ENCODE peak calls at places on chromosomes 7 and 10, in eight cellular contexts. One of them, this sample, is unnamed.

GRCh38 chr7:104956753-104957450 is 57.1 kb upstream of the KMT2E start:
- DNase-seq in RCC 7860: peak; percentile 92
- DNase-seq in stimulated activated CD4-positive, alpha-beta T cell treated with anti-CD3 and anti-CD28 coated beads, TNF-alpha, amount 100 ng/mL, for 4 hours: no peak
- DNase-seq in NCI-H1092 treated with DMSO at 0.1 percent for 48 hours: no peak
- DNase-seq in stimulated activated CD8-positive, alpha-beta memory T cell treated with anti-CD3 and anti-CD28 coated beads, Interleukin-2, amount 100 ng/mL, for 1 hour: no peak
- DNase-seq in RKO: peak; percentile 79
- DNase-seq in prostate gland: no peak
- DNase-seq in DMS153: no peak
- DNase-seq in this sample: no peak

GRCh38 chr7:85995101-85995500 is 648.6 kb upstream of the GRM3 start:
- DNase-seq in RKO: no peak
- DNase-seq in NCI-H1092 treated with DMSO at 0.1 percent for 48 hours: no peak
- DNase-seq in RCC 7860: no peak
- DNase-seq in prostate gland: no peak
- DNase-seq in stimulated activated CD4-positive, alpha-beta T cell treated with anti-CD3 and anti-CD28 coated beads, TNF-alpha, amount 100 ng/mL, for 4 hours: no peak
- DNase-seq in DMS153: no peak
- DNase-seq in stimulated activated CD8-positive, alpha-beta memory T cell treated with anti-CD3 and anti-CD28 coated beads, Interleukin-2, amount 100 ng/mL, for 1 hour: no peak
- DNase-seq in this sample: no peak

GRCh38 chr10:72814134-72814790 is 79.3 kb upstream of the OIT3 start:
- DNase-seq in stimulated activated CD4-positive, alpha-beta T cell treated with anti-CD3 and anti-CD28 coated beads, TNF-alpha, amount 100 ng/mL, for 4 hours: no peak
- DNase-seq in NCI-H1092 treated with DMSO at 0.1 percent for 48 hours: no peak
- DNase-seq in prostate gland: no peak
- DNase-seq in RCC 7860: no peak
- DNase-seq in DMS153: no peak
- DNase-seq in stimulated activated CD8-positive, alpha-beta memory T cell treated with anti-CD3 and anti-CD28 coated beads, Interleukin-2, amount 100 ng/mL, for 1 hour: no peak
- DNase-seq in RKO: no peak
- DNase-seq in this sample: no peak

GRCh38 chr7:98086231-98086855 is 20.3 kb upstream of the LMTK2 start:
- DNase-seq in prostate gland: peak; percentile 92
- DNase-seq in stimulated activated CD4-positive, alpha-beta T cell treated with anti-CD3 and anti-CD28 coated beads, TNF-alpha, amount 100 ng/mL, for 4 hours: no peak
- DNase-seq in RCC 7860: no peak
- DNase-seq in DMS153: peak; percentile 60
- DNase-seq in NCI-H1092 treated with DMSO at 0.1 percent for 48 hours: no peak
- DNase-seq in stimulated activated CD8-positive, alpha-beta memory T cell treated with anti-CD3 and anti-CD28 coated beads, Interleukin-2, amount 100 ng/mL, for 1 hour: no peak
- DNase-seq in RKO: no peak
- DNase-seq in this sample: peak; percentile 65

GRCh38 chr10:1347962-1348772 is 292.0 kb downstream of the WDR37 start:
- DNase-seq in RKO: no peak
- DNase-seq in NCI-H1092 treated with DMSO at 0.1 percent for 48 hours: no peak
- DNase-seq in RCC 7860: no peak
- DNase-seq in prostate gland: no peak
- DNase-seq in stimulated activated CD4-positive, alpha-beta T cell treated with anti-CD3 and anti-CD28 coated beads, TNF-alpha, amount 100 ng/mL, for 4 hours: no peak
- DNase-seq in stimulated activated CD8-positive, alpha-beta memory T cell treated with anti-CD3 and anti-CD28 coated beads, Interleukin-2, amount 100 ng/mL, for 1 hour: no peak
- DNase-seq in DMS153: no peak
- DNase-seq in this sample: no peak

GRCh38 chr7:20647051-20647450 is 31.6 kb downstream of the ABCB5 start:
- DNase-seq in DMS153: no peak
- DNase-seq in RKO: no peak
- DNase-seq in prostate gland: no peak
- DNase-seq in NCI-H1092 treated with DMSO at 0.1 percent for 48 hours: no peak
- DNase-seq in stimulated activated CD4-positive, alpha-beta T cell treated with anti-CD3 and anti-CD28 coated beads, TNF-alpha, amount 100 ng/mL, for 4 hours: no peak
- DNase-seq in stimulated activated CD8-positive, alpha-beta memory T cell treated with anti-CD3 and anti-CD28 coated beads, Interleukin-2, amount 100 ng/mL, for 1 hour: no peak
- DNase-seq in RCC 7860: no peak
- DNase-seq in this sample: no peak

GRCh38 chr10:115953983-115954382 is 319.0 kb downstream of the GFRA1 start:
- DNase-seq in prostate gland: no peak
- DNase-seq in RCC 7860: no peak
- DNase-seq in NCI-H1092 treated with DMSO at 0.1 percent for 48 hours: no peak
- DNase-seq in RKO: no peak
- DNase-seq in stimulated activated CD4-positive, alpha-beta T cell treated with anti-CD3 and anti-CD28 coated beads, TNF-alpha, amount 100 ng/mL, for 4 hours: no peak
- DNase-seq in stimulated activated CD8-positive, alpha-beta memory T cell treated with anti-CD3 and anti-CD28 coated beads, Interleukin-2, amount 100 ng/mL, for 1 hour: no peak
- DNase-seq in DMS153: no peak
- DNase-seq in this sample: no peak

GRCh38 chr7:92682767-92683539 is 92.8 kb upstream of the FAM133B start:
- DNase-seq in prostate gland: no peak
- DNase-seq in RCC 7860: no peak
- DNase-seq in stimulated activated CD8-positive, alpha-beta memory T cell treated with anti-CD3 and anti-CD28 coated beads, Interleukin-2, amount 100 ng/mL, for 1 hour: no peak
- DNase-seq in stimulated activated CD4-positive, alpha-beta T cell treated with anti-CD3 and anti-CD28 coated beads, TNF-alpha, amount 100 ng/mL, for 4 hours: no peak
- DNase-seq in RKO: no peak
- DNase-seq in NCI-H1092 treated with DMSO at 0.1 percent for 48 hours: no peak
- DNase-seq in DMS153: no peak
- DNase-seq in this sample: no peak

GRCh38 chr7:95549818-95550529 is 46.3 kb downstream of the PDK4 start:
- DNase-seq in RCC 7860: peak; percentile 90
- DNase-seq in stimulated activated CD4-positive, alpha-beta T cell treated with anti-CD3 and anti-CD28 coated beads, TNF-alpha, amount 100 ng/mL, for 4 hours: no peak
- DNase-seq in RKO: peak; percentile 76
- DNase-seq in prostate gland: peak; percentile 98
- DNase-seq in DMS153: peak; percentile 46
- DNase-seq in NCI-H1092 treated with DMSO at 0.1 percent for 48 hours: peak; percentile 90
- DNase-seq in stimulated activated CD8-positive, alpha-beta memory T cell treated with anti-CD3 and anti-CD28 coated beads, Interleukin-2, amount 100 ng/mL, for 1 hour: no peak
- DNase-seq in this sample: peak; percentile 97

GRCh38 chr10:13765641-13766341 is 179.0 kb downstream of the PRPF18 start:
- DNase-seq in RCC 7860: peak; percentile 73
- DNase-seq in RKO: no peak
- DNase-seq in stimulated activated CD8-positive, alpha-beta memory T cell treated with anti-CD3 and anti-CD28 coated beads, Interleukin-2, amount 100 ng/mL, for 1 hour: no peak
- DNase-seq in NCI-H1092 treated with DMSO at 0.1 percent for 48 hours: no peak
- DNase-seq in DMS153: no peak
- DNase-seq in prostate gland: no peak
- DNase-seq in stimulated activated CD4-positive, alpha-beta T cell treated with anti-CD3 and anti-CD28 coated beads, TNF-alpha, amount 100 ng/mL, for 4 hours: no peak
- DNase-seq in this sample: no peak

GRCh38 chr10:31700222-31700621 is 228.4 kb downstream of the ARHGAP12 start:
- DNase-seq in stimulated activated CD4-positive, alpha-beta T cell treated with anti-CD3 and anti-CD28 coated beads, TNF-alpha, amount 100 ng/mL, for 4 hours: no peak
- DNase-seq in prostate gland: no peak
- DNase-seq in NCI-H1092 treated with DMSO at 0.1 percent for 48 hours: no peak
- DNase-seq in DMS153: no peak
- DNase-seq in RKO: no peak
- DNase-seq in RCC 7860: no peak
- DNase-seq in stimulated activated CD8-positive, alpha-beta memory T cell treated with anti-CD3 and anti-CD28 coated beads, Interleukin-2, amount 100 ng/mL, for 1 hour: no peak
- DNase-seq in this sample: no peak

GRCh38 chr7:43758861-43759683 is 592 bp downstream of the BLVRA start:
- DNase-seq in RCC 7860: no peak
- DNase-seq in stimulated activated CD4-positive, alpha-beta T cell treated with anti-CD3 and anti-CD28 coated beads, TNF-alpha, amount 100 ng/mL, for 4 hours: no peak
- DNase-seq in RKO: peak; percentile 34
- DNase-seq in stimulated activated CD8-positive, alpha-beta memory T cell treated with anti-CD3 and anti-CD28 coated beads, Interleukin-2, amount 100 ng/mL, for 1 hour: peak; percentile 3
- DNase-seq in NCI-H1092 treated with DMSO at 0.1 percent for 48 hours: no peak
- DNase-seq in DMS153: no peak
- DNase-seq in prostate gland: no peak
- DNase-seq in this sample: peak; percentile 33

GRCh38 chr10:47165168-47165710 is 134.8 kb upstream of the GDF10 start:
- DNase-seq in NCI-H1092 treated with DMSO at 0.1 percent for 48 hours: no peak
- DNase-seq in RCC 7860: no peak
- DNase-seq in RKO: no peak
- DNase-seq in stimulated activated CD8-positive, alpha-beta memory T cell treated with anti-CD3 and anti-CD28 coated beads, Interleukin-2, amount 100 ng/mL, for 1 hour: no peak
- DNase-seq in stimulated activated CD4-positive, alpha-beta T cell treated with anti-CD3 and anti-CD28 coated beads, TNF-alpha, amount 100 ng/mL, for 4 hours: no peak
- DNase-seq in prostate gland: no peak
- DNase-seq in DMS153: no peak
- DNase-seq in this sample: no peak

GRCh38 chr10:87640043-87640442 is 19.6 kb upstream of the PAPSS2 start:
- DNase-seq in NCI-H1092 treated with DMSO at 0.1 percent for 48 hours: no peak
- DNase-seq in RKO: no peak
- DNase-seq in stimulated activated CD4-positive, alpha-beta T cell treated with anti-CD3 and anti-CD28 coated beads, TNF-alpha, amount 100 ng/mL, for 4 hours: no peak
- DNase-seq in stimulated activated CD8-positive, alpha-beta memory T cell treated with anti-CD3 and anti-CD28 coated beads, Interleukin-2, amount 100 ng/mL, for 1 hour: no peak
- DNase-seq in prostate gland: no peak
- DNase-seq in RCC 7860: no peak
- DNase-seq in DMS153: no peak
- DNase-seq in this sample: no peak

GRCh38 chr10:78931333-78932083 is 137.3 kb upstream of the ZMIZ1 start:
- DNase-seq in prostate gland: no peak
- DNase-seq in RKO: no peak
- DNase-seq in stimulated activated CD8-positive, alpha-beta memory T cell treated with anti-CD3 and anti-CD28 coated beads, Interleukin-2, amount 100 ng/mL, for 1 hour: no peak
- DNase-seq in RCC 7860: peak; percentile 70
- DNase-seq in DMS153: no peak
- DNase-seq in NCI-H1092 treated with DMSO at 0.1 percent for 48 hours: no peak
- DNase-seq in stimulated activated CD4-positive, alpha-beta T cell treated with anti-CD3 and anti-CD28 coated beads, TNF-alpha, amount 100 ng/mL, for 4 hours: no peak
- DNase-seq in this sample: no peak

GRCh38 chr7:28688651-28689050 is 269.5 kb downstream of the TRIL start:
- DNase-seq in stimulated activated CD4-positive, alpha-beta T cell treated with anti-CD3 and anti-CD28 coated beads, TNF-alpha, amount 100 ng/mL, for 4 hours: no peak
- DNase-seq in prostate gland: no peak
- DNase-seq in NCI-H1092 treated with DMSO at 0.1 percent for 48 hours: no peak
- DNase-seq in RCC 7860: peak; percentile 64
- DNase-seq in stimulated activated CD8-positive, alpha-beta memory T cell treated with anti-CD3 and anti-CD28 coated beads, Interleukin-2, amount 100 ng/mL, for 1 hour: no peak
- DNase-seq in RKO: peak; percentile 43
- DNase-seq in DMS153: no peak
- DNase-seq in this sample: no peak

GRCh38 chr7:21103426-21104123 is 316.9 kb upstream of the SP8 start:
- DNase-seq in prostate gland: no peak
- DNase-seq in RKO: no peak
- DNase-seq in RCC 7860: no peak
- DNase-seq in DMS153: no peak
- DNase-seq in NCI-H1092 treated with DMSO at 0.1 percent for 48 hours: no peak
- DNase-seq in stimulated activated CD4-positive, alpha-beta T cell treated with anti-CD3 and anti-CD28 coated beads, TNF-alpha, amount 100 ng/mL, for 4 hours: no peak
- DNase-seq in stimulated activated CD8-positive, alpha-beta memory T cell treated with anti-CD3 and anti-CD28 coated beads, Interleukin-2, amount 100 ng/mL, for 1 hour: no peak
- DNase-seq in this sample: no peak

GRCh38 chr7:131683536-131684125 is 127.2 kb upstream of the PODXL start:
- DNase-seq in NCI-H1092 treated with DMSO at 0.1 percent for 48 hours: no peak
- DNase-seq in stimulated activated CD8-positive, alpha-beta memory T cell treated with anti-CD3 and anti-CD28 coated beads, Interleukin-2, amount 100 ng/mL, for 1 hour: no peak
- DNase-seq in RCC 7860: no peak
- DNase-seq in DMS153: no peak
- DNase-seq in prostate gland: no peak
- DNase-seq in RKO: no peak
- DNase-seq in stimulated activated CD4-positive, alpha-beta T cell treated with anti-CD3 and anti-CD28 coated beads, TNF-alpha, amount 100 ng/mL, for 4 hours: no peak
- DNase-seq in this sample: no peak